ENCODE peak calls at places on chromosomes 13 and 19, in four cellular contexts. One of them, this sample, is unnamed.

GRCh38 chr19:50858896-50859295 is 4.2 kb downstream of the KLK3 start:
- DNase-seq in brain microvascular endothelial cell: no peak
- DNase-seq in Peyer's patch: peak
- DNase-seq in CD8-positive, alpha-beta T cell: no peak
- DNase-seq in this sample: no peak

GRCh38 chr13:78239681-78240080 is 321.1 kb upstream of the EDNRB start:
- DNase-seq in brain microvascular endothelial cell: no peak
- DNase-seq in Peyer's patch: no peak
- DNase-seq in CD8-positive, alpha-beta T cell: no peak
- DNase-seq in this sample: no peak

GRCh38 chr19:23822735-23823134 is 64.0 kb upstream of the ZNF681 start:
- DNase-seq in brain microvascular endothelial cell: no peak
- DNase-seq in Peyer's patch: no peak
- DNase-seq in CD8-positive, alpha-beta T cell: no peak
- DNase-seq in this sample: peak

GRCh38 chr19:21023901-21024300 is 3.4 kb downstream of the ZNF430 start:
- DNase-seq in brain microvascular endothelial cell: peak
- DNase-seq in CD8-positive, alpha-beta T cell: no peak
- DNase-seq in Peyer's patch: no peak
- DNase-seq in this sample: peak

GRCh38 chr13:40490086-40490723 is 176.2 kb downstream of the FOXO1 start:
- DNase-seq in Peyer's patch: no peak
- DNase-seq in brain microvascular endothelial cell: no peak
- DNase-seq in CD8-positive, alpha-beta T cell: peak
- DNase-seq in this sample: no peak

GRCh38 chr13:40479196-40479845 is 187.1 kb downstream of the FOXO1 start:
- DNase-seq in Peyer's patch: no peak
- DNase-seq in CD8-positive, alpha-beta T cell: no peak
- DNase-seq in brain microvascular endothelial cell: no peak
- DNase-seq in this sample: no peak

GRCh38 chr13:95800455-95800854 is 123.5 kb downstream of the DNAJC3 start:
- DNase-seq in Peyer's patch: no peak
- DNase-seq in CD8-positive, alpha-beta T cell: no peak
- DNase-seq in brain microvascular endothelial cell: no peak
- DNase-seq in this sample: no peak

GRCh38 chr13:93861818-93862217 is 617.7 kb downstream of the DCT start:
- DNase-seq in Peyer's patch: no peak
- DNase-seq in CD8-positive, alpha-beta T cell: no peak
- DNase-seq in brain microvascular endothelial cell: peak
- DNase-seq in this sample: no peak

GRCh38 chr13:38914070-38914469 is 76.6 kb downstream of the STOML3 start:
- DNase-seq in brain microvascular endothelial cell: no peak
- DNase-seq in CD8-positive, alpha-beta T cell: no peak
- DNase-seq in Peyer's patch: no peak
- DNase-seq in this sample: no peak

GRCh38 chr19:13848811-13849241 is 28.1 kb upstream of the NANOS3 start:
- DNase-seq in brain microvascular endothelial cell: no peak
- DNase-seq in CD8-positive, alpha-beta T cell: no peak
- DNase-seq in Peyer's patch: no peak
- DNase-seq in this sample: no peak

GRCh38 chr13:78606471-78607408 is 3.4 kb upstream of the POU4F1 start:
- DNase-seq in brain microvascular endothelial cell: no peak
- DNase-seq in Peyer's patch: no peak
- DNase-seq in CD8-positive, alpha-beta T cell: no peak
- DNase-seq in this sample: no peak

GRCh38 chr13:114121496-114122466 is 10.6 kb downstream of the RASA3 start:
- DNase-seq in Peyer's patch: no peak
- DNase-seq in CD8-positive, alpha-beta T cell: no peak
- DNase-seq in brain microvascular endothelial cell: no peak
- DNase-seq in this sample: no peak

GRCh38 chr19:16739546-16739945 is 19.9 kb downstream of the NWD1 start:
- DNase-seq in CD8-positive, alpha-beta T cell: no peak
- DNase-seq in Peyer's patch: no peak
- DNase-seq in brain microvascular endothelial cell: peak
- DNase-seq in this sample: no peak

GRCh38 chr13:52646967-52647366 is 4.7 kb downstream of the HNRNPA1L2 start:
- DNase-seq in brain microvascular endothelial cell: no peak
- DNase-seq in CD8-positive, alpha-beta T cell: no peak
- DNase-seq in Peyer's patch: no peak
- DNase-seq in this sample: no peak

GRCh38 chr13:65914707-65915106 is 1315.4 kb downstream of the PCDH9 start:
- DNase-seq in Peyer's patch: no peak
- DNase-seq in brain microvascular endothelial cell: peak
- DNase-seq in CD8-positive, alpha-beta T cell: no peak
- DNase-seq in this sample: no peak

GRCh38 chr13:98889419-98890079 is 88.3 kb downstream of the DOCK9 start:
- DNase-seq in CD8-positive, alpha-beta T cell: no peak
- DNase-seq in brain microvascular endothelial cell: no peak
- DNase-seq in Peyer's patch: no peak
- DNase-seq in this sample: peak

GRCh38 chr19:43699506-43700367 is 16.1 kb upstream of the IRGC start:
- DNase-seq in Peyer's patch: peak
- DNase-seq in CD8-positive, alpha-beta T cell: no peak
- DNase-seq in brain microvascular endothelial cell: peak
- DNase-seq in this sample: no peak

GRCh38 chr19:46727757-46728156 is 10.8 kb upstream of the PRKD2 start:
- DNase-seq in CD8-positive, alpha-beta T cell: no peak
- DNase-seq in Peyer's patch: no peak
- DNase-seq in brain microvascular endothelial cell: no peak
- DNase-seq in this sample: no peak

GRCh38 chr13:59978862-59979261 is 184.9 kb downstream of the DIAPH3 start:
- DNase-seq in Peyer's patch: no peak
- DNase-seq in brain microvascular endothelial cell: no peak
- DNase-seq in CD8-positive, alpha-beta T cell: no peak
- DNase-seq in this sample: no peak

GRCh38 chr13:71629167-71629566 is 237.8 kb downstream of the DACH1 start:
- DNase-seq in Peyer's patch: no peak
- DNase-seq in brain microvascular endothelial cell: no peak
- DNase-seq in CD8-positive, alpha-beta T cell: no peak
- DNase-seq in this sample: no peak

GRCh38 chr19:13974073-13974472 is 21.8 kb downstream of the DCAF15 start:
- DNase-seq in Peyer's patch: peak
- DNase-seq in brain microvascular endothelial cell: no peak
- DNase-seq in CD8-positive, alpha-beta T cell: peak
- DNase-seq in this sample: peak

GRCh38 chr19:5157186-5157585 is 183.4 kb downstream of the PTPRS start:
- DNase-seq in Peyer's patch: no peak
- DNase-seq in brain microvascular endothelial cell: no peak
- DNase-seq in CD8-positive, alpha-beta T cell: no peak
- DNase-seq in this sample: no peak

GRCh38 chr13:40971321-40971720 is 47.8 kb downstream of the ELF1 start:
- DNase-seq in brain microvascular endothelial cell: no peak
- DNase-seq in CD8-positive, alpha-beta T cell: no peak
- DNase-seq in Peyer's patch: no peak
- DNase-seq in this sample: no peak

GRCh38 chr13:44703371-44703770 is 127.2 kb upstream of the TSC22D1 start:
- DNase-seq in brain microvascular endothelial cell: peak
- DNase-seq in Peyer's patch: no peak
- DNase-seq in CD8-positive, alpha-beta T cell: no peak
- DNase-seq in this sample: no peak

GRCh38 chr19:12295191-12295590 is 508 bp upstream of the ZNF44 start:
- DNase-seq in Peyer's patch: no peak
- DNase-seq in CD8-positive, alpha-beta T cell: no peak
- DNase-seq in brain microvascular endothelial cell: no peak
- DNase-seq in this sample: no peak
- H3K27ac ChIP-seq in Peyer's patch: peak
- H3K27ac ChIP-seq in CD8-positive, alpha-beta T cell: peak
- H3K27ac ChIP-seq in brain microvascular endothelial cell: no peak
- H3K27ac ChIP-seq in this sample: peak

GRCh38 chr19:40466219-40467006 is at the start of gene SPTBN4:
- DNase-seq in Peyer's patch: no peak
- DNase-seq in CD8-positive, alpha-beta T cell: no peak
- DNase-seq in brain microvascular endothelial cell: no peak
- DNase-seq in this sample: no peak

GRCh38 chr19:40467007-40467565 is 285 bp downstream of the SPTBN4 start:
- DNase-seq in CD8-positive, alpha-beta T cell: no peak
- DNase-seq in brain microvascular endothelial cell: no peak
- DNase-seq in Peyer's patch: no peak
- DNase-seq in this sample: no peak

GRCh38 chr19:40464059-40465024 is 1.2 kb downstream of the BLVRB start:
- DNase-seq in CD8-positive, alpha-beta T cell: peak
- DNase-seq in brain microvascular endothelial cell: peak
- DNase-seq in Peyer's patch: peak
- DNase-seq in this sample: peak

GRCh38 chr19:40465781-40466218 is 255 bp upstream of the BLVRB start:
- DNase-seq in Peyer's patch: peak
- DNase-seq in CD8-positive, alpha-beta T cell: peak
- DNase-seq in brain microvascular endothelial cell: peak
- DNase-seq in this sample: peak

DNA sequence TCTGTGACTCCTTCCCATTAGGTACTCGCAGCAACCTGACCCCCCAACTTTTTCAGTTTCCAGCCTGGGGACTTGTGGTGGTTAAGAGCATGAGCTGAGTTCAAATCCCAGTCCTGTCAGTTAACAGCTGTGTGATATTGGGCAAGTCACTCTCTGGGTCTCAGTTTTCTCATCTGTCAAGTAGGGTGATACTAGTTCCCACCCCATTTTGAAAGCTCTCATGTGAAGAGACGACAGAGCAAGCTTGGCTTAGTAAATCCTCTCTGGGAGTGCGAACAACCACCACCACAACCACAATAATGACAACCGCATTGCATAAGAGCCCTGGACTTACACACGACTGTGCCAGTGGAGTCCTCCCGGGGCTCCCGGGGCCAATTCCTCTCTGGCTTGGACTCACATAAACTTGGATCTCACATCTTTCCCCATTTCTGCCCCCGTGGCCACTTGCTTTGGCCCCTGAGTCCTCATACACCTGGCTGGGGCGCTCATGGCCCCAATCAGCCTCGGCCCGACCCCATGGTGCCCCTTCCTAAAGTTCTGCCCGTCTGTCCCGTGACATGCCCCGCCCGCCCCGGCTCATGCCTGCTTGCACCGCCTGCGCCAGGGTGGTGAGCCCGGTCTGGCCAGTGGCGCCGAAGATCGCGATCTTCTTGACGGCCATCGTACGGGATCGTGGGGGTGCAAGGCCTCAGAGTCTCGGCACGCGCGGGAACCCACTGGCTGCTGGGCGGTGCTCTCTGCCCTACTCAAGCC is at the start of gene BLVRB:
- DNase-seq in Peyer's patch: no peak
- DNase-seq in CD8-positive, alpha-beta T cell: no peak
- DNase-seq in brain microvascular endothelial cell: peak
- DNase-seq in this sample: no peak
- TF ChIP-seq CTCF in Peyer's patch: no peak
- TF ChIP-seq CTCF in CD8-positive, alpha-beta T cell: no peak
- TF ChIP-seq CTCF in brain microvascular endothelial cell: no peak
- TF ChIP-seq CTCF in this sample: no peak

GRCh38 chr13:75421133-75421532 is 60.8 kb downstream of the TBC1D4 start:
- DNase-seq in brain microvascular endothelial cell: no peak
- DNase-seq in Peyer's patch: no peak
- DNase-seq in CD8-positive, alpha-beta T cell: no peak
- DNase-seq in this sample: no peak

GRCh38 chr13:75419656-75420055 is 62.3 kb downstream of the TBC1D4 start:
- DNase-seq in brain microvascular endothelial cell: no peak
- DNase-seq in CD8-positive, alpha-beta T cell: no peak
- DNase-seq in Peyer's patch: no peak
- DNase-seq in this sample: no peak

GRCh38 chr13:75423946-75424345 is 58.0 kb downstream of the TBC1D4 start:
- DNase-seq in CD8-positive, alpha-beta T cell: no peak
- DNase-seq in Peyer's patch: no peak
- DNase-seq in brain microvascular endothelial cell: no peak
- DNase-seq in this sample: no peak

GRCh38 chr13:75423383-75423782 is 58.6 kb downstream of the TBC1D4 start:
- DNase-seq in Peyer's patch: no peak
- DNase-seq in CD8-positive, alpha-beta T cell: no peak
- DNase-seq in brain microvascular endothelial cell: no peak
- DNase-seq in this sample: no peak

DNA sequence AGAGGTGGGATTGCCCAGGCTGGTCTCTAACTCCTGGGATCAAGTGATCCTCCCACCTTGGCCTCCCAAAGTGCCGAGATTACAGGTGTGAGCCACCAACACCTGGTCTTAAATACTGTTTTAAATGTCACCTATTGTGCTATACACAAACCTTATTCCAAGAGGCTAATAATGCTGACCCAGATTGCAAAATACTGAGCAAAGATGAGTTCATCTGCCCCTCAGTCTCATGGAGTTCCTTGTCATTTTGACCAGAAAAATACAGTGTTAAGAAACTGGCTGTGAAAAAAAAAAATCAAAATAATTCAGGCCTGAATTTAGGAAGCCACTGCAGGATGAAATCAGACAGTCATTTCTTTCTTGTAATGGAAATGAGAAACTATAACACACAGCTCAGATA is 60.0 kb downstream of the TBC1D4 start:
- DNase-seq in Peyer's patch: no peak
- DNase-seq in brain microvascular endothelial cell: no peak
- DNase-seq in CD8-positive, alpha-beta T cell: no peak
- DNase-seq in this sample: no peak
- H3K27ac ChIP-seq in Peyer's patch: no peak
- H3K27ac ChIP-seq in brain microvascular endothelial cell: no peak
- H3K27ac ChIP-seq in CD8-positive, alpha-beta T cell: no peak
- H3K27ac ChIP-seq in this sample: no peak

DNA sequence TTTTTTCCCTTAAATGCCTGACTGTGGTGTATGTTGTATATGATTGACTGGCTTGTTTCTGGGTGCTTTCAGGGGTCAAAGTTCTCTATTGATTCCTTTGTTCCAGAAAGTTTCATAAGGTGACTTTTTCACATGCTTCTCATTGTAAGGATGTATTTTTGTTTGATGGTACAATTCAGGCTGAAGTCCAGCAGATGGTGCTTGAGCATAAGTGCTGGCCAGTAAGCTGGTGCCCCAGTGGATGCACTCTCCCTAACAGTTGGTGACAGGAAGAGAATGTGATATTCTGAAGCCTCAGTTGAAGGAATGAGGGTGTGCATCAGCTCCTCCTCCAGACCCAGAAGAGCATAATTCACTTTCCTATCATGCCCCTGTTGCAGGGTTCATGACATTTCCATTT is 1941.6 kb upstream of the PRR20A start:
- DNase-seq in Peyer's patch: no peak
- DNase-seq in brain microvascular endothelial cell: no peak
- DNase-seq in CD8-positive, alpha-beta T cell: no peak
- DNase-seq in this sample: no peak
- TF ChIP-seq CTCF in Peyer's patch: no peak
- TF ChIP-seq CTCF in brain microvascular endothelial cell: no peak
- TF ChIP-seq CTCF in CD8-positive, alpha-beta T cell: no peak
- TF ChIP-seq CTCF in this sample: no peak

GRCh38 chr19:34411216-34411615 is 7.0 kb downstream of the PDCD2L start:
- DNase-seq in Peyer's patch: no peak
- DNase-seq in CD8-positive, alpha-beta T cell: no peak
- DNase-seq in brain microvascular endothelial cell: no peak
- DNase-seq in this sample: no peak

GRCh38 chr19:34409189-34410164 is 5.3 kb downstream of the PDCD2L start:
- DNase-seq in CD8-positive, alpha-beta T cell: no peak
- DNase-seq in Peyer's patch: no peak
- DNase-seq in brain microvascular endothelial cell: no peak
- DNase-seq in this sample: no peak

GRCh38 chr19:34404109-34404909 is at the start of gene PDCD2L:
- DNase-seq in Peyer's patch: peak
- DNase-seq in brain microvascular endothelial cell: peak
- DNase-seq in CD8-positive, alpha-beta T cell: peak
- DNase-seq in this sample: peak

GRCh38 chr19:34405892-34406660 is 1.9 kb downstream of the PDCD2L start:
- DNase-seq in brain microvascular endothelial cell: no peak
- DNase-seq in Peyer's patch: no peak
- DNase-seq in CD8-positive, alpha-beta T cell: no peak
- DNase-seq in this sample: no peak

GRCh38 chr19:34408421-34408820 is 4.2 kb downstream of the PDCD2L start:
- DNase-seq in Peyer's patch: no peak
- DNase-seq in brain microvascular endothelial cell: no peak
- DNase-seq in CD8-positive, alpha-beta T cell: no peak
- DNase-seq in this sample: no peak
- H3K27ac ChIP-seq in Peyer's patch: no peak
- H3K27ac ChIP-seq in brain microvascular endothelial cell: no peak
- H3K27ac ChIP-seq in CD8-positive, alpha-beta T cell: no peak
- H3K27ac ChIP-seq in this sample: no peak